ENCODE peak calls at places on chromosomes 5 and 9, in seven cellular contexts. H is HCT116, W is GM12878, L is HepG2, F is SK-N-SH, A is K562, R is H1. N is an unnamed sample.

GRCh38 chr5:131997727-131998117 is 13.7 kb downstream of the ACSL6 start:
- DNase-seq in H (no peak), W (no peak), L (no peak), F (no peak), A (no peak), R (no peak), N (no peak)

GRCh38 chr9:30103647-30104394 is 2280.6 kb upstream of the ACO1 start:
- DNase-seq in H (no peak), W (no peak), L (no peak), F (no peak), A (no peak), R (no peak), N (no peak)

GRCh38 chr5:157575096-157575872 is at the start of gene ADAM19:
- DNase-seq in H (no peak), W (no peak), L (no peak), F (peak), A (peak), R (peak), N (peak)

GRCh38 chr9:137668203-137668602 is 49.4 kb downstream of the EHMT1 start:
- DNase-seq in H (no peak), W (no peak), L (no peak), F (no peak), A (no peak), R (no peak), N (no peak)

GRCh38 chr5:83428126-83428525 is 43.4 kb upstream of the VCAN start:
- DNase-seq in H (no peak), W (no peak), L (peak), F (no peak), A (no peak), R (no peak), N (no peak)

GRCh38 chr9:88110026-88110425 is 28.2 kb downstream of the SPATA31C2 start:
- DNase-seq in H (no peak), W (no peak), L (no peak), F (no peak), A (no peak), R (no peak), N (no peak)

GRCh38 chr5:156640751-156641241 is 209.3 kb upstream of the PPP1R2B start:
- DNase-seq in H (no peak), W (no peak), L (no peak), F (no peak), A (no peak), R (no peak), N (no peak)

GRCh38 chr5:177306674-177307543 is 3.3 kb downstream of the PRELID1 start:
- DNase-seq in H (no peak), W (no peak), L (no peak), F (no peak), A (no peak), R (no peak), N (no peak)

GRCh38 chr5:30117134-30117533 is 1076.4 kb upstream of the CDH6 start:
- DNase-seq in H (no peak), W (no peak), L (no peak), F (no peak), A (no peak), R (no peak), N (no peak)

GRCh38 chr5:19175776-19176570 is 812.0 kb downstream of the CDH18 start:
- DNase-seq in H (no peak), W (no peak), L (no peak), F (no peak), A (no peak), R (no peak), N (no peak)

GRCh38 chr9:134323741-134324358 is 2.4 kb upstream of the RXRA start:
- DNase-seq in H (peak), W (no peak), L (peak), F (no peak), A (peak), R (no peak), N (peak)

GRCh38 chr5:132464155-132464939 is 26.2 kb downstream of the IRF1 start:
- DNase-seq in H (no peak), W (no peak), L (no peak), F (peak), A (no peak), R (no peak), N (peak)

GRCh38 chr9:136551401-136552116 is 5.7 kb upstream of the NOTCH1 start:
- DNase-seq in H (no peak), W (no peak), L (no peak), F (no peak), A (peak), R (no peak), N (peak)

GRCh38 chr5:140109050-140109817 is 4.7 kb upstream of the PURA start:
- DNase-seq in H (no peak), W (no peak), L (no peak), F (no peak), A (no peak), R (no peak), N (no peak)

GRCh38 chr5:72079288-72079687 is 28.0 kb upstream of the MAP1B start:
- DNase-seq in H (no peak), W (no peak), L (no peak), F (no peak), A (no peak), R (no peak), N (peak)

GRCh38 chr9:134189475-134190231 is 25.3 kb upstream of the RNU6ATAC start:
- DNase-seq in H (no peak), W (no peak), L (no peak), F (peak), A (peak), R (no peak), N (no peak)

GRCh38 chr9:79193506-79194223 is 378.1 kb upstream of the TLE4 start:
- DNase-seq in H (no peak), W (no peak), L (no peak), F (no peak), A (no peak), R (no peak), N (no peak)

GRCh38 chr9:89889865-89890264 is 285.1 kb downstream of the GADD45G start:
- DNase-seq in H (no peak), W (no peak), L (no peak), F (no peak), A (no peak), R (no peak), N (no peak)

GRCh38 chr9:89892920-89893319 is 288.1 kb downstream of the GADD45G start:
- DNase-seq in H (no peak), W (no peak), L (no peak), F (no peak), A (no peak), R (no peak), N (no peak)

GRCh38 chr9:89892053-89892419 is 287.2 kb downstream of the GADD45G start:
- DNase-seq in H (no peak), W (no peak), L (no peak), F (no peak), A (no peak), R (no peak), N (no peak)

GRCh38 chr9:89890326-89890980 is 285.6 kb downstream of the GADD45G start:
- DNase-seq in H (no peak), W (no peak), L (no peak), F (no peak), A (no peak), R (no peak), N (no peak)

GRCh38 chr9:89891221-89892052 is 286.6 kb downstream of the GADD45G start:
- DNase-seq in H (no peak), W (no peak), L (no peak), F (no peak), A (no peak), R (no peak), N (no peak)
- TF ChIP-seq JUND in H (no peak), W (no peak), L (no peak), F (no peak), A (no peak), R (no peak), N (no peak)

GRCh38 chr9:120868676-120869359 is 8.2 kb downstream of the PHF19 start:
- DNase-seq in H (peak), W (peak), L (no peak), F (peak), A (peak), R (peak), N (peak)

GRCh38 chr9:120869726-120870125 is 7.3 kb downstream of the PHF19 start:
- DNase-seq in H (no peak), W (no peak), L (no peak), F (no peak), A (no peak), R (no peak), N (no peak)

GRCh38 chr9:120867676-120868338 is 9.2 kb downstream of the PHF19 start:
- DNase-seq in H (no peak), W (no peak), L (no peak), F (no peak), A (no peak), R (no peak), N (no peak)

GRCh38 chr9:120869360-120869687 is 7.7 kb downstream of the PHF19 start:
- DNase-seq in H (no peak), W (no peak), L (no peak), F (no peak), A (no peak), R (no peak), N (no peak)

DNA sequence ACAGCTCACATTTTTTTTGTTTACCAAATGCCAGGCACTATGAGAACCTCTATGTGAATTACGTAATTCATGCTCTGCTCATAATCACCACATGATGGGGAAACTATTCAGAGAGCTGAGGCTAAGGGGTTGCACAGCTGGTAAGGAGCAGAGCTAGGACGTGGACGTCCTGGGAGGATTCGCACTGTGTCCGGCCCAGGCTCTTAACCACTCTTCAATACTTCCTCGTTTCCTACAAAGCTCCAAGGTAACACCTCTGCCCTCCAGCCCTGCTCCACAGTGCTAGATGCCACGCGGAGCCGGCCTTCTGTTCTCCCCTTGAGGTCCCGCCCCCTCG is 8.7 kb downstream of the PHF19 start:
- DNase-seq in H (no peak), W (no peak), L (no peak), F (no peak), A (no peak), R (no peak), N (no peak)
- TF ChIP-seq JUND in H (no peak), W (no peak), L (no peak), F (no peak), A (no peak), R (no peak), N (no peak)

DNA sequence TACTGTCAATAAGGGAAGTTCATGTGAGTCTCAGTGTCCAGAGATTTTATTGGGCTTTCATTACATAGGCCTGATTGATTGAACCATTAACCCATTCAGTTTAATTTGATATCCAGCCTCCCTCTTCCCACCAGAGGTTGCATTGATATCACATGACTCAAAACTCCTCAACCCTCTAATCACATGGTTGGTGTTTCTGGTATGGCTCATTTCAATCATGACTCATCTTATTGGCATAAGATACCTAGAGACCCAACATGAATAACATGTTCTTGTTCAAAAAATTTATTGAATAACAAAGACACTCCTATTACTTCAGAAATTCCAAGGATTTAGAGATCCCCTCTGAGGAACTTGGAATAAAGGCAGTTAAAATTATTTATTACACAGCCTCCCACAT is 982.2 kb downstream of the TLE1 start:
- DNase-seq in H (no peak), W (no peak), L (no peak), F (no peak), A (no peak), R (no peak), N (no peak)
- TF ChIP-seq JUND in H (no peak), W (no peak), L (no peak), F (no peak), A (no peak), R (no peak), N (no peak)

DNA sequence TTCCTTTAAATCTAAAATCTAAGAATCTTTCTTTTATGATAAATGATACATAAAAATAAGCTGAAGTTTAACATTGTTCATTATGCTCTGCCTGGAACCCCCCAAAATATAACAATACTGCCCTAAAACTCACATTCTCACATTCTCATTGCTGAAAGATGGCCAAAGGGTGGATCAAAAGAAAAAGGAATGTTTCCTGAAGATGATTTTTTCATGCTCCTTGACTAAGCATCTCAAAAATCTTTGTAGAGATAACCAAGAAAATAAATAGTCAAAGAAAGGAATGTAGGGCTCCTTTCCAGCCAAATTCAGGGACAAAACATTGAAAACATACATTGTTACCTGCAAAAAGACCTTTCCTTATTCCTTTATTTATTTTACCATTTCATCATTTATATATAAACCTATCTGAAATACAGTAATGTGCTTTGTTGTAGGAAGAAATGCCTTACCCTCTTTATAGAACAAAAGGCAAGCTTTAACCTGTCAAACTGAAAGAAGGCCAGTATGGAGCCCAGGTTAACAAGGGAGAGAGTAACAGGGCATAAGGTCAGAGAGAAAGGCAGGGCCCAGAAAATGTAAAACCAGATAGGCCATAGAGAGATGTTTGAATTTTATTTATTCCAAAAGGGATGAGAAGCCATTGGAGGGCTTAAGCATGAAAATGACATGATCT is 37.1 kb upstream of the CDK5RAP2 start:
- DNase-seq in H (no peak), W (no peak), L (no peak), F (no peak), A (no peak), R (no peak), N (no peak)
- TF ChIP-seq JUND in H (no peak), W (no peak), L (no peak), F (no peak), A (no peak), R (no peak), N (no peak)

DNA sequence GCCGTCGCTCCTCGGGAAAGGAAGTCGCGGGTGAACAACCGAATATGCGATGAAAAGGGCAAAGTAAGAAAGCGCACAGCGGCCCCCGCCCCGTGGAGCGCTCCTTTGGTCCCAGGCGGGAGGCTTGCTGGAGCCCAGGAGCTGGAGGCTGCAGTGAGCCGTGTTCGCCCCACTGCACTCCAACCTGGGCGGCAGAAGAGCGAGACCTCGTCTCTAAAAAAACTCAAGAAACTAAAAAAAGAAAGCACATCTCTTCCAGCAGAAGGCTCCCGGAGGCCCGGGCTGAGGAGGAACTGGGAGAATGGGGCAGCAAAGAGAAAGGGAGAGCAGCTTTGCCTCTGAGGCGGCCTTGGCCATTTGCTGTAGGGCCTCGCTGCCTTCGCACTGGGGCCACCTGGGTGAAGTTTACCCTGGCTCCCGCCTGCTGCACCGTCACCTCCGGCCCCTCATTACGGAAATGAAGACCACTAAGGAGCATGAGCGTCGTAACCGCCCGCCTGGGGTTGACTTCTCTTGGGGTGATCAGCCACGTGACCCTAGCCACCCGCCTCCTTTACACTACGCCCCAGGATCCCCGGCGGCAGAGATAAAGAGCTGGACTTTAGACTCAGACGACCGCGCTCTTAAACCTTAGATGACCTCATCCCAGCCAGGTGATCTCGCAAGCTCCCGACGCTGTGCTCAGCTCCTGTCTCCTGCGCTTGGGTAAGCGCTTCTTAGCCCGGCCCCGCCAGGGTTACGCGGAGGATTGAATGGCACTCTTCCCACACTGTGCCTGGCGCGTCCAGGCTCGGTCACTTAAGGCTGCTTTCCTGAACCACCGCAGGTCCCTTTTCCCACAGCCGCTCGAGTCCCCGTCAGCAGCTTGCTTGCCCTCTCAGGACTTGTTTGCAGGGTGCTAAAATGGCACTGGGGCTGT is 108.1 kb upstream of the LARP1 start:
- DNase-seq in H (no peak), W (no peak), L (peak), F (no peak), A (peak), R (peak), N (no peak)
- TF ChIP-seq JUND in H (no peak), W (peak), L (peak), F (no peak), A (peak), R (peak), N (no peak)

DNA sequence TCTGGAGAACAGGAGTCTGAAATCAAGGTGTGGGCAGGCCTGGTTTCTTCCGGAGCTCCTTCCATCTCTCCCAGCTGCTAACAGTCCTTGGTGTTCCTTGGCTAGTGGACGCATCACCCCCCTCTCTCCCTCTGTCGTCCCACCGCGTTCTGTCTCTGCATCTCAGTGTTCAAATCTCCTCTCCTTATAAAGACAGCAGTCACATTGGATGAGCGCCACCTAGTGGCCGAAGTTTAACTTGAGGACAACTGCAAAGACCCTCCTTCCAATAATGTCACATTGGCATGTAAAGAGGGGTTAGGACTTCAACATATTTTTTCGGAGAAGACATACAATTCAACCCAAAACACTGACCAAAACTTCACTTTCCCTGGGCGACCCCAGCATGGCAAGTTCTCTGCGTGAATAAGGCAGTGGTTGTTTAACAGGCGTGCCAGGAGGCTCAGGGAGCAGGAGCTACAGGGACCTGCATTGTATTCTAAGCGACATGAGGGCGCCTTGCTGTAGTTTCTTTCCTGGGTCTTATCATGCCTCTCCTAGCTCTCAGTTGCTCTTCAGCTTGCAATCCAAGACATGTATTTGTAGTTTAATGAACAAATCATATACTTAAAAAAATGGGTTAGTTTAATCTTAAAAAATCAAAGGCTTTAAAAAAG is 27.9 kb upstream of the BASP1 start:
- DNase-seq in H (peak), W (peak), L (peak), F (peak), A (peak), R (peak), N (peak)
- TF ChIP-seq JUND in H (no peak), W (no peak), L (no peak), F (no peak), A (no peak), R (no peak), N (no peak)

GRCh38 chr5:85132269-85132668 is 747.6 kb upstream of the EDIL3 start:
- DNase-seq in H (no peak), W (no peak), L (no peak), F (no peak), A (no peak), R (no peak), N (no peak)
- TF ChIP-seq JUND in H (no peak), W (no peak), L (no peak), F (no peak), A (no peak), R (no peak), N (no peak)

DNA sequence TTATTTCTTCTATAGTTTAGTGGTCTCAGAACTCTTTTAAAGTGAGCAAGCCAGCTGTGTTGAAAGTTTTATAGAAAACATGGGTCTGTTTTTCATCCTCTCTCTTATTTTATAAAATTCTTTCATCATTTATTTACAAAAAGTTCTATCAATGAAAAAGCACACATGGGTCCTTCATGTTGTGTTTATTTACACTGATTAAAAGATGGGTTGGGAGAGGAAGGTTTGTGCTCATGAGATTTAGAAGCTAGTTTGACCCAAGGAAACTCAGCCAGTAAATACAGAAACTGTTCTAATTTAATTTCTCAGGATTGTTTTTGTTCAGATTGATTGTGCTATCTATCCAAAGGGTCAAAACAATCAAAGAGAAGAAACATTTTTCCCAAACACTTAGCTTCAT is 178.8 kb upstream of the KLF9 start:
- DNase-seq in H (no peak), W (no peak), L (no peak), F (no peak), A (no peak), R (no peak), N (no peak)
- TF ChIP-seq JUND in H (no peak), W (no peak), L (no peak), F (no peak), A (no peak), R (no peak), N (no peak)

GRCh38 chr9:127886401-127886972 is 9.0 kb upstream of the AK1 start:
- DNase-seq in H (no peak), W (no peak), L (no peak), F (peak), A (peak), R (no peak), N (no peak)
- TF ChIP-seq JUND in H (no peak), W (no peak), L (no peak), F (no peak), A (no peak), R (no peak), N (no peak)

DNA sequence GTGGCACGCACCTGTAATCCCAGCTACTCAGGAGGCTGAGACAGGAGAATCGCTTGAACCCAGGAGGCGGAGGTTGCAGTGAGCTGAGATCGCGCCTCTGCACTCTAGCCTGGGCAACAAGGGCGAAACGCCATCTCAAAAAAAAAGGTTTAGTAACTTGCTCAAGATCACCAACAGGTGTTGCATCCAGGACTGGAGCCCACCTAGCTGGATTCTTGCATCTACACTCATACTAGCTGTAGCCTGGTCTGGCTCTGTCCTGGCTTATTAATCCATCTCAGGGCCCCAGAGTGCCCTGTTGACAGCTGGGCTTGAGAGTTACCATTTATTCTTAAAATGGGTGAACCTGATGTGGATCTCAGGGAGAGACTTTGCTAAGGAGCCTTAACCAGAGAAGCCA is 7.5 kb downstream of the WWC1 start:
- DNase-seq in H (no peak), W (no peak), L (no peak), F (no peak), A (no peak), R (no peak), N (no peak)
- TF ChIP-seq JUND in H (no peak), W (no peak), L (no peak), F (no peak), A (no peak), R (no peak), N (no peak)